ENCODE peak calls at places on chromosomes 1 and 21, in nine cellular contexts. N, C, W, X, E, Y, I, A and H are unnamed samples.

GRCh38 chr1:174352883-174353608 is 94.7 kb upstream of the GPR52 start:
- DNase-seq in Y (no peak), C (no peak), E (no peak), I (no peak), A (no peak), W (no peak), N (no peak), X (no peak), H (no peak)

GRCh38 chr1:92399076-92399475 is 87.6 kb downstream of the GFI1 start:
- DNase-seq in A (no peak), X (no peak), N (peak), E (no peak), W (no peak), C (no peak), Y (no peak), I (no peak), H (no peak)

GRCh38 chr21:41217656-41218380 is 49.9 kb downstream of the BACE2 start:
- DNase-seq in Y (no peak), N (peak), W (no peak), X (no peak), A (no peak), C (no peak), I (no peak), E (no peak), H (peak)

GRCh38 chr1:231612393-231613089 is 14.0 kb upstream of the DISC1 start:
- DNase-seq in A (peak), I (no peak), E (no peak), C (peak), X (peak), Y (peak), W (no peak), N (no peak), H (no peak)

GRCh38 chr1:2638466-2639115 is 5.8 kb upstream of the MMEL1 start:
- DNase-seq in N (no peak), X (no peak), C (no peak), I (no peak), W (no peak), A (no peak), E (no peak), Y (no peak), H (no peak)

GRCh38 chr1:150626150-150626549 is 3.3 kb downstream of the ENSA start:
- DNase-seq in W (no peak), C (no peak), X (no peak), Y (peak), E (no peak), N (no peak), I (no peak), A (no peak), H (no peak)

GRCh38 chr1:115233598-115233997 is 104.5 kb downstream of the NGF start:
- DNase-seq in E (no peak), X (no peak), Y (no peak), I (no peak), N (no peak), C (no peak), W (no peak), A (no peak), H (no peak)

GRCh38 chr1:43271186-43272118 is 1.7 kb downstream of the TMEM125 start:
- DNase-seq in N (no peak), A (no peak), X (peak), Y (no peak), W (no peak), I (no peak), E (no peak), C (no peak), H (no peak)

GRCh38 chr1:155082301-155082940 is 3.8 kb downstream of the EFNA3 start:
- DNase-seq in I (no peak), C (no peak), E (no peak), N (no peak), W (peak), Y (peak), A (no peak), X (no peak), H (peak)

GRCh38 chr1:61950418-61950817 is 208.1 kb downstream of the PATJ start:
- DNase-seq in A (no peak), X (no peak), E (no peak), N (peak), Y (no peak), I (no peak), W (no peak), C (no peak), H (no peak)

GRCh38 chr1:101239095-101240040 is 2.5 kb downstream of the S1PR1 start:
- DNase-seq in N (no peak), X (no peak), A (no peak), C (peak), W (no peak), I (no peak), Y (peak), E (no peak), H (no peak)

GRCh38 chr21:42214921-42215320 is 4.0 kb upstream of the ABCG1 start:
- DNase-seq in Y (no peak), W (no peak), A (no peak), I (no peak), C (no peak), X (peak), N (no peak), E (no peak), H (no peak)

GRCh38 chr1:222126052-222126451 is 384.2 kb upstream of the DUSP10 start:
- DNase-seq in X (no peak), A (no peak), W (no peak), Y (no peak), E (no peak), N (no peak), C (no peak), I (no peak), H (no peak)

GRCh38 chr1:40665335-40666171 is at the start of gene RIMS3:
- DNase-seq in C (peak), I (no peak), Y (peak), W (peak), N (peak), X (peak), A (peak), E (no peak), H (peak)

GRCh38 chr1:3352952-3353331 is 101.5 kb upstream of the ARHGEF16 start:
- DNase-seq in E (no peak), W (no peak), Y (no peak), X (no peak), I (no peak), N (peak), A (no peak), C (no peak), H (no peak)

GRCh38 chr1:203291201-203292096 is 13.9 kb upstream of the BTG2 start:
- DNase-seq in C (no peak), A (no peak), E (no peak), X (peak), I (no peak), N (no peak), W (peak), Y (no peak), H (no peak)

GRCh38 chr1:186763107-186763506 is 65.6 kb upstream of the PLA2G4A start:
- DNase-seq in N (peak), A (no peak), Y (no peak), E (no peak), I (peak), C (no peak), X (no peak), W (no peak), H (no peak)

GRCh38 chr1:183515002-183515689 is 42.8 kb downstream of the SMG7 start:
- DNase-seq in I (peak), A (no peak), Y (no peak), N (peak), X (no peak), E (no peak), C (no peak), W (peak), H (no peak)

GRCh38 chr1:92356956-92357355 is 58.1 kb downstream of the RPAP2 start:
- DNase-seq in E (no peak), W (no peak), Y (no peak), A (no peak), N (peak), I (no peak), C (no peak), X (no peak), H (no peak)

GRCh38 chr1:240691521-240692338 is 79.8 kb upstream of the GREM2 start:
- DNase-seq in I (no peak), Y (peak), A (no peak), C (peak), X (peak), E (peak), W (no peak), N (peak), H (no peak)

GRCh38 chr21:39452207-39452964 is 616 bp downstream of the SH3BGR start:
- DNase-seq in A (no peak), N (peak), Y (no peak), W (no peak), E (no peak), I (no peak), C (no peak), X (no peak), H (no peak)

GRCh38 chr1:169108897-169109560 is 2.5 kb downstream of the ATP1B1 start:
- DNase-seq in C (no peak), N (no peak), A (no peak), E (no peak), X (peak), W (no peak), Y (no peak), I (no peak), H (no peak)

GRCh38 chr1:93613895-93614294 is 67.7 kb downstream of the BCAR3 start:
- DNase-seq in Y (no peak), W (no peak), I (no peak), C (no peak), A (no peak), E (no peak), X (peak), N (peak), H (no peak)

GRCh38 chr1:66119148-66119547 is 326.5 kb downstream of the PDE4B start:
- DNase-seq in A (no peak), I (no peak), C (no peak), E (no peak), N (no peak), W (no peak), Y (no peak), X (no peak), H (no peak)

GRCh38 chr1:8165595-8166360 is 139.7 kb upstream of the ERRFI1 start:
- DNase-seq in I (no peak), E (no peak), Y (no peak), N (no peak), W (no peak), C (no peak), X (no peak), A (no peak), H (peak)

GRCh38 chr21:20971296-20971921 is 26.8 kb upstream of the NCAM2 start:
- DNase-seq in W (peak), X (no peak), E (peak), I (no peak), C (no peak), N (peak), Y (peak), A (peak), H (peak)

GRCh38 chr1:164753521-164754077 is 194.6 kb downstream of the PBX1 start:
- DNase-seq in W (no peak), A (no peak), N (peak), E (no peak), C (no peak), I (no peak), X (no peak), Y (no peak), H (no peak)

GRCh38 chr1:77044133-77044849 is 174.9 kb downstream of the PIGK start:
- DNase-seq in C (no peak), Y (no peak), W (no peak), X (no peak), N (peak), I (no peak), E (no peak), A (no peak), H (no peak)

GRCh38 chr21:44525431-44526095 is 14.4 kb downstream of the KRTAP10-1 start:
- DNase-seq in X (peak), I (no peak), W (no peak), Y (no peak), E (no peak), N (no peak), A (no peak), C (no peak), H (no peak)

GRCh38 chr1:57983441-57983840 is 559.6 kb upstream of the DAB1 start:
- DNase-seq in I (no peak), N (no peak), E (no peak), X (no peak), W (no peak), Y (no peak), C (no peak), A (no peak), H (no peak)

GRCh38 chr1:50423670-50424000 is 392 bp upstream of the DMRTA2 start:
- DNase-seq in I (no peak), W (peak), E (no peak), X (no peak), Y (no peak), C (no peak), A (no peak), N (no peak), H (no peak)

GRCh38 chr1:54627181-54627580 is 3.9 kb upstream of the FAM151A start:
- DNase-seq in C (no peak), E (no peak), I (no peak), Y (no peak), W (no peak), X (no peak), A (no peak), N (no peak), H (no peak)

GRCh38 chr1:79604490-79605198 is 598.1 kb upstream of the ADGRL4 start:
- DNase-seq in I (no peak), W (no peak), E (no peak), A (no peak), C (no peak), Y (no peak), N (no peak), X (no peak), H (no peak)

GRCh38 chr21:44614161-44614631 is 2.3 kb downstream of the KRTAP10-8 start:
- DNase-seq in A (no peak), I (no peak), Y (no peak), C (no peak), N (no peak), E (no peak), X (no peak), W (no peak), H (no peak)